ENCODE peak calls at places on chromosome 14, in ten cellular contexts. R is HuH-7.5; Y is T-helper 9 cell; T is CD4-positive, CD25-positive, alpha-beta regulatory T cell; H is activated CD8-positive, alpha-beta memory T cell treated with anti-CD3 and anti-CD28 coated beads, Interleukin-2, amount 50 U/mL, for 48 hours; L is KG1; P is iris pigment epithelial cell; B is NCI-H1105 treated with DMSO at 0.1 percent for 48 hours; D is heart right ventricle; K is stimulated activated CD8-positive, alpha-beta memory T cell treated with anti-CD3 and anti-CD28 coated beads, Interleukin-4, amount 100 ng/mL, for 1 hour. E is an unnamed sample.

GRCh38 chr14:102966681-102967505 is 44.4 kb downstream of the AMN start:
- DNase-seq in R (no peak), Y (no peak), T (no peak), H (no peak), L (no peak), P (no peak), B (no peak), D (no peak), K (no peak), E (no peak)

GRCh38 chr14:91501951-91502930 is 7.9 kb downstream of the PPP4R3A start:
- DNase-seq in R (no peak), Y (no peak), T (no peak), H (no peak), L (no peak), P (peak), B (no peak), D (no peak), K (no peak), E (no peak)

GRCh38 chr14:39431416-39432178 is 636 bp downstream of the FBXO33 start:
- DNase-seq in R (peak), Y (peak), T (peak), H (peak), L (no peak), P (peak), B (peak), D (peak), K (no peak), E (peak)

GRCh38 chr14:89178802-89179201 is 238.2 kb downstream of the FOXN3 start:
- DNase-seq in R (no peak), Y (no peak), T (no peak), H (no peak), L (no peak), P (peak), B (no peak), D (no peak), K (no peak), E (no peak)

GRCh38 chr14:56666294-56666693 is 86.7 kb downstream of the TMEM260 start:
- DNase-seq in R (no peak), Y (no peak), T (no peak), H (no peak), L (no peak), P (no peak), B (no peak), D (no peak), K (no peak), E (no peak)

GRCh38 chr14:70254476-70254961 is 65.8 kb upstream of the SLC8A3 start:
- DNase-seq in R (no peak), Y (no peak), T (no peak), H (peak), L (no peak), P (peak), B (peak), D (no peak), K (no peak), E (no peak)

GRCh38 chr14:55446127-55446736 is 5.8 kb upstream of the TBPL2 start:
- DNase-seq in R (peak), Y (peak), T (peak), H (peak), L (peak), P (peak), B (peak), D (peak), K (no peak), E (peak)

GRCh38 chr14:37253905-37254304 is 56.2 kb downstream of the MIPOL1 start:
- DNase-seq in R (no peak), Y (no peak), T (no peak), H (no peak), L (no peak), P (peak), B (peak), D (no peak), K (no peak), E (no peak)

GRCh38 chr14:37197421-37198272 is at the start of gene MIPOL1:
- DNase-seq in R (peak), Y (no peak), T (no peak), H (peak), L (no peak), P (peak), B (peak), D (peak), K (no peak), E (peak)

GRCh38 chr14:103522028-103522581 is 525 bp downstream of the CKB start:
- DNase-seq in R (no peak), Y (no peak), T (peak), H (no peak), L (no peak), P (no peak), B (peak), D (no peak), K (no peak), E (no peak)

GRCh38 chr14:28751467-28752058 is 15.0 kb upstream of the FOXG1 start:
- DNase-seq in R (no peak), Y (no peak), T (no peak), H (no peak), L (peak), P (peak), B (peak), D (no peak), K (no peak), E (no peak)

GRCh38 chr14:30223966-30224365 is 296.3 kb upstream of the PRKD1 start:
- DNase-seq in R (no peak), Y (no peak), T (no peak), H (no peak), L (no peak), P (no peak), B (no peak), D (no peak), K (no peak), E (no peak)

GRCh38 chr14:33210304-33210703 is 271.6 kb downstream of the NPAS3 start:
- DNase-seq in R (peak), Y (no peak), T (no peak), H (no peak), L (no peak), P (peak), B (no peak), D (no peak), K (no peak), E (no peak)

GRCh38 chr14:21015312-21015711 is 9.5 kb downstream of the NDRG2 start:
- DNase-seq in R (no peak), Y (no peak), T (no peak), H (no peak), L (no peak), P (no peak), B (no peak), D (no peak), K (no peak), E (no peak)

GRCh38 chr14:70027785-70028428 is 148.7 kb downstream of the SMOC1 start:
- DNase-seq in R (peak), Y (peak), T (peak), H (peak), L (peak), P (peak), B (peak), D (peak), K (peak), E (peak)

GRCh38 chr14:104109731-104110361 is 24.3 kb downstream of the ASPG start:
- DNase-seq in R (no peak), Y (no peak), T (no peak), H (no peak), L (no peak), P (no peak), B (no peak), D (no peak), K (no peak), E (no peak)

GRCh38 chr14:105384605-105385321 is 13.6 kb upstream of the TEX22 start:
- DNase-seq in R (no peak), Y (no peak), T (no peak), H (no peak), L (no peak), P (no peak), B (no peak), D (no peak), K (no peak), E (no peak)

GRCh38 chr14:101657372-101657771 is 96.1 kb downstream of the DIO3 start:
- DNase-seq in R (no peak), Y (no peak), T (no peak), H (no peak), L (no peak), P (no peak), B (no peak), D (no peak), K (no peak), E (no peak)

GRCh38 chr14:68089146-68089715 is 269.7 kb downstream of the RAD51B start:
- DNase-seq in R (no peak), Y (no peak), T (no peak), H (no peak), L (no peak), P (peak), B (peak), D (no peak), K (no peak), E (no peak)

GRCh38 chr14:103073876-103074698 is 9.9 kb upstream of the LBHD2 start:
- DNase-seq in R (no peak), Y (no peak), T (no peak), H (no peak), L (no peak), P (no peak), B (no peak), D (no peak), K (no peak), E (no peak)

GRCh38 chr14:70976591-70976990 is 69.3 kb downstream of the PCNX1 start:
- DNase-seq in R (no peak), Y (no peak), T (no peak), H (no peak), L (no peak), P (no peak), B (no peak), D (no peak), K (no peak), E (no peak)

GRCh38 chr14:89408907-89409675 is 7.9 kb downstream of the FOXN3 start:
- DNase-seq in R (no peak), Y (no peak), T (no peak), H (no peak), L (no peak), P (peak), B (no peak), D (no peak), K (no peak), E (no peak)

GRCh38 chr14:96245710-96246534 is 10.1 kb upstream of the BDKRB1 start:
- DNase-seq in R (no peak), Y (no peak), T (no peak), H (no peak), L (no peak), P (no peak), B (no peak), D (no peak), K (no peak), E (no peak)

GRCh38 chr14:92507174-92507768 is 6.3 kb upstream of the RIN3 start:
- DNase-seq in R (no peak), Y (no peak), T (no peak), H (no peak), L (no peak), P (no peak), B (peak), D (no peak), K (no peak), E (no peak)

GRCh38 chr14:70086685-70087379 is 101.9 kb downstream of the SLC8A3 start:
- DNase-seq in R (no peak), Y (no peak), T (no peak), H (no peak), L (peak), P (peak), B (peak), D (no peak), K (no peak), E (no peak)

GRCh38 chr14:51889851-51890250 is 29.4 kb downstream of the GNG2 start:
- DNase-seq in R (no peak), Y (no peak), T (no peak), H (no peak), L (no peak), P (peak), B (no peak), D (no peak), K (no peak), E (no peak)

GRCh38 chr14:68789002-68789797 is 3.7 kb downstream of the ZFP36L1 start:
- DNase-seq in R (no peak), Y (peak), T (peak), H (peak), L (peak), P (peak), B (peak), D (peak), K (peak), E (peak)

GRCh38 chr14:89351364-89351957 is 65.6 kb downstream of the FOXN3 start:
- DNase-seq in R (peak), Y (no peak), T (peak), H (no peak), L (peak), P (peak), B (no peak), D (no peak), K (no peak), E (no peak)

GRCh38 chr14:92740440-92740839 is 8.0 kb downstream of the LGMN start:
- DNase-seq in R (no peak), Y (no peak), T (no peak), H (no peak), L (no peak), P (no peak), B (no peak), D (no peak), K (no peak), E (no peak)

GRCh38 chr14:99643343-99643742 is 1.6 kb upstream of the HHIPL1 start:
- DNase-seq in R (no peak), Y (no peak), T (no peak), H (no peak), L (no peak), P (no peak), B (no peak), D (no peak), K (no peak), E (no peak)

GRCh38 chr14:94545131-94545841 is 16.0 kb upstream of the SERPINA4 start:
- DNase-seq in R (no peak), Y (no peak), T (no peak), H (no peak), L (no peak), P (no peak), B (peak), D (no peak), K (no peak), E (no peak)

GRCh38 chr14:102481791-102482238 is 27.8 kb downstream of the ANKRD9 start:
- DNase-seq in R (no peak), Y (no peak), T (no peak), H (no peak), L (no peak), P (peak), B (no peak), D (no peak), K (no peak), E (no peak)

GRCh38 chr14:94143239-94143638 is 13.8 kb upstream of the IFI27L2 start:
- DNase-seq in R (no peak), Y (no peak), T (no peak), H (no peak), L (no peak), P (no peak), B (no peak), D (no peak), K (no peak), E (no peak)

GRCh38 chr14:34301107-34301734 is 160.8 kb downstream of the SPTSSA start:
- DNase-seq in R (peak), Y (no peak), T (no peak), H (no peak), L (no peak), P (peak), B (peak), D (no peak), K (no peak), E (no peak)

GRCh38 chr14:50395448-50395847 is 1.2 kb downstream of the CDKL1 start:
- DNase-seq in R (no peak), Y (no peak), T (no peak), H (no peak), L (no peak), P (peak), B (no peak), D (no peak), K (no peak), E (no peak)

GRCh38 chr14:89958966-89959365 is 3.2 kb downstream of the TDP1 start:
- DNase-seq in R (no peak), Y (no peak), T (no peak), H (no peak), L (no peak), P (no peak), B (no peak), D (no peak), K (no peak), E (no peak)

GRCh38 chr14:78788467-78789360 is 618.5 kb downstream of the NRXN3 start:
- DNase-seq in R (no peak), Y (no peak), T (no peak), H (no peak), L (no peak), P (no peak), B (no peak), D (no peak), K (no peak), E (no peak)

GRCh38 chr14:66435683-66436082 is 50.5 kb upstream of the CCDC196 start:
- DNase-seq in R (no peak), Y (no peak), T (no peak), H (no peak), L (no peak), P (no peak), B (no peak), D (no peak), K (no peak), E (no peak)

E was measured in T-helper 17 cell.